ENCODE peak calls at places on chromosomes 1 and 21, in seven cellular contexts. D is IMR-90; P is MM.1S; L is heart right ventricle; E is GM23338; G is CD8-positive, alpha-beta T cell; C is cardiac muscle cell. M is an unnamed sample. For H3K4me1 and H3K27me3, the result is how much of the 10 kb centered on the place peaks cover.

GRCh38 chr1:65423884-65424655 is 3.6 kb downstream of the LEPR start:
- DNase-seq in D (peak), P (no peak), L (no peak), E (no peak), G (no peak), C (peak), M (no peak)

GRCh38 chr1:55632058-55632457 is 416.9 kb upstream of the USP24 start:
- DNase-seq in D (peak), P (no peak), L (no peak), E (no peak), G (no peak), C (peak), M (no peak)

GRCh38 chr1:5254975-5255374 is 600.6 kb downstream of the AJAP1 start:
- DNase-seq in D (no peak), P (no peak), L (no peak), E (no peak), G (no peak), C (no peak), M (no peak)

GRCh38 chr1:55623339-55623738 is 408.2 kb upstream of the USP24 start:
- DNase-seq in D (peak), P (no peak), L (peak), E (no peak), G (no peak), C (peak), M (peak)

GRCh38 chr1:174286042-174286441 is 126.7 kb downstream of the RABGAP1L start:
- DNase-seq in D (no peak), P (no peak), L (no peak), E (no peak), G (no peak), C (no peak), M (no peak)

GRCh38 chr1:31714442-31715096 is 10.8 kb upstream of the COL16A1 start:
- DNase-seq in D (peak), P (peak), L (peak), E (peak), G (no peak), C (peak), M (peak)

GRCh38 chr1:101394041-101394440 is 157.2 kb downstream of the S1PR1 start:
- DNase-seq in D (peak), P (no peak), L (no peak), E (no peak), G (no peak), C (peak), M (no peak)

GRCh38 chr21:34797926-34798595 is 129.3 kb downstream of the CLIC6 start:
- DNase-seq in D (no peak), P (no peak), L (no peak), E (no peak), G (no peak), C (no peak), M (no peak)

GRCh38 chr1:12184008-12184681 is 17.4 kb downstream of the TNFRSF1B start:
- DNase-seq in D (peak), P (no peak), L (peak), E (no peak), G (no peak), C (peak), M (peak)

GRCh38 chr1:59186656-59187055 is 110.2 kb upstream of the FGGY start:
- DNase-seq in D (peak), P (no peak), L (no peak), E (no peak), G (no peak), C (peak), M (no peak)

GRCh38 chr1:230572121-230573083 is 69.9 kb upstream of the COG2 start:
- DNase-seq in D (no peak), P (no peak), L (no peak), E (peak), G (no peak), C (peak), M (no peak)

GRCh38 chr1:3327389-3327702 is 127.1 kb upstream of the ARHGEF16 start:
- DNase-seq in D (no peak), P (no peak), L (no peak), E (no peak), G (no peak), C (no peak), M (no peak)

GRCh38 chr1:3330771-3331245 is 123.7 kb upstream of the ARHGEF16 start:
- DNase-seq in D (no peak), P (no peak), L (no peak), E (no peak), G (no peak), C (no peak), M (no peak)

GRCh38 chr1:3331564-3331963 is 122.9 kb upstream of the ARHGEF16 start:
- DNase-seq in D (no peak), P (no peak), L (no peak), E (no peak), G (no peak), C (no peak), M (no peak)

GRCh38 chr1:3327936-3328590 is 126.4 kb upstream of the ARHGEF16 start:
- DNase-seq in D (no peak), P (no peak), L (peak), E (no peak), G (no peak), C (peak), M (no peak)

DNA sequence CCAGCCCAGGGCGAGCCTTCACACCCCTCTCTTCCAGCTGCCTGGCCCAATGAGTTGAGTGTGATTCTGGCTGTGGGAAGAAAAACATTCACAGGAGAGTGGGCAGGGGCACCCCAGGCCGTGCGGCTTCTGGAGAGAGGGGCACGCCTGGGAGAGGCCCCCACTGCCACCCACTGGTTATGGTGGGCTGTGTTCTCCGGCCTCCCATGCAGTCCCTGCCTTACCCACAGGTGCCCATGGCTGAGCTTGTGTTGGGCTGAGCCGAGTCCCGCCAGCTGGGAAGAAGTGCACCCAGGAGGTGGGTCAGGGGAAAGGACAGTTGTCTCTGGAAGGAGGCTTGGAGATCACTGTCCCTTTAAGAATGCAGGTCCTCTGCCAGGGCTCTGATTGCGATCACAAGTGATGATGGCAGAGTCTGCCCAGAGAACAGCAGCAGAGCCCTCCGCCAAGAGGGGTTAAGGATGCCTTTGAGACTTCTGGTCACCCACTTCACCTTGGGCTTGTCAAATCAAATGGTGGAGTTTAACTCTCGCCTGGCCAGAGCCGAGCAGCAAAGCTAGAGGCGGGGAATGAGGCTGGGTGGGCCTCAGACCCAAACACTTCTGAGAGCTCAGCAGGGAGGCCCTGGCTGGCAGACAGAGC is 124.7 kb upstream of the ARHGEF16 start:
- DNase-seq in D (no peak), P (no peak), L (no peak), E (no peak), G (no peak), C (no peak), M (no peak)
- H3K4me1 ChIP-seq in D (under half), P (under half), L (under half), E (under half), G (under half), C (half or more), M (under half)

GRCh38 chr1:3168678-3169077 is 99.7 kb downstream of the PRDM16 start:
- DNase-seq in D (no peak), P (no peak), L (no peak), E (no peak), G (no peak), C (no peak), M (no peak)
- H3K27me3 ChIP-seq in D (under half), P (half or more), L (under half), E (under half), G (under half), C (under half), M (under half)

DNA sequence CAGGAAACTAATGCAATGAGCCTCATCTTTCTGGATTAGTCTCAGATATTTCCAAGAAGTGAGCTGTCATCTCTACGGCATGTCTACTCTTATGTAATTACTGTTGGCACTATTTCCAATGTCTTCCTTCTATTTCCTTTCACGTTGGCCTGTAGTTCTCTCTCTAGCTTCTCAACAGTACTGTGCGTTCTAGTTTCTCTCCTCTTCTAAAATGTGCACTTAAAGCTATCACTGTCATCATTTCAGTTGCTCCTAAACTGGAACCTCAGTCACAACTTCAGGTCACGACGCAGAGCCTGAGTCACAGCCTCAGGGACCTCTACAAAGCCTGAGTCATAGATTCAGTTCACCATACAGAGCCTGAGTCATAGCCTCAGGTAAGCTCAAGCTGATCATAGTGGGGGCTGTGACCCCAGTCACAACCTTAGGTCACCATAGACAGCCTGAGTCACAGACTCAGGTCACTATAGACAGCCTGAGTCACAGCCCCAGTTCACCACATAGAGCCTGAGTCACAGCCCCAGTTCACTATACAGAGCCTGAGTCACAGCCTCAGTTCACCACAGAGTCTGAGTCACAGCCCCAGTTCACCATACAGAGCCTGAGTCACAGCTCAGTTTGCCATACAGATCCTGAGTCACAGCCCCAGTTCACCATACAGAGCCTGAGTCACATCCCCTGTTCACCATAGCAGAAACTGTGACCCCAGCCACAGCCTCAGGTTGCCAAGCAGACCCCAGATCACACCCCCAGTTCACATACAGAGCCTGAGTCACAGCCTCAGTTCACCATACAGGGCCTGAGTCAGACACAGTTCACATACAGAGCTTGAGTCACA is 13.0 kb downstream of the WNT9A start:
- DNase-seq in D (peak), P (no peak), L (no peak), E (no peak), G (no peak), C (peak), M (peak)
- H3K27ac ChIP-seq in D (no peak), P (no peak), L (peak), E (no peak), G (no peak), C (no peak), M (no peak)

DNA sequence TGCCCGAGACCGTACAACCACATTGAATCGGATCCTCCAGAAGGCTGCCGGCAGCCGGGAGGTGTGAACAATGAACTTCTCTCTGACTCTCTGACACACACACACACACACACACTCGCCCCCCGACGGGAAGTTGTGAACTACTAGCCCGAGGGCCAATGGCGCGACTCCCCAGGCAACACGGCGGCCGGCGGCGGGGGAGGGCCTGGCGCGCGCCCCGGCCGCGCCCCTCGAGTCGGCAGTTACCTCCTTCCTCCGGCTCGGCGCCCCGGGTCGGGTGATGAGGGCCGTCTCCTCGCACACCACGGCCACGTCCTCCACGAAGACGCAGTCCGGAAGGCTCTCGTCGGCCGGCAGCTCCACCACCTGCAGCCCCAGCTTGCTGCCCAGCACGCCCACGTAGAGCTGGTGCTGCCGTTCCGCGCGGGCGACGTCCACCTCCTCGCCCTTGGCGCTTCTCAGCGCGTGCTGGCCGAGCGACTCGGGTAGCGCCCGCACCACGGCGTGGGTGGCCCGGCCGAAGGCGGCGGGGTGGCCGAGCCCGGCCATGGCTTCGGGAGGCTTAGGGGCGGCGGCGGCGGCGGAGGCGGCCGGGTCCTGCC is 361 bp downstream of the DDAH1 start:
- DNase-seq in D (peak), P (peak), L (peak), E (peak), G (no peak), C (peak), M (peak)
- H3K4me1 ChIP-seq in D (under half), P (under half), L (under half), E (under half), G (under half), C (under half), M (under half)

DNA sequence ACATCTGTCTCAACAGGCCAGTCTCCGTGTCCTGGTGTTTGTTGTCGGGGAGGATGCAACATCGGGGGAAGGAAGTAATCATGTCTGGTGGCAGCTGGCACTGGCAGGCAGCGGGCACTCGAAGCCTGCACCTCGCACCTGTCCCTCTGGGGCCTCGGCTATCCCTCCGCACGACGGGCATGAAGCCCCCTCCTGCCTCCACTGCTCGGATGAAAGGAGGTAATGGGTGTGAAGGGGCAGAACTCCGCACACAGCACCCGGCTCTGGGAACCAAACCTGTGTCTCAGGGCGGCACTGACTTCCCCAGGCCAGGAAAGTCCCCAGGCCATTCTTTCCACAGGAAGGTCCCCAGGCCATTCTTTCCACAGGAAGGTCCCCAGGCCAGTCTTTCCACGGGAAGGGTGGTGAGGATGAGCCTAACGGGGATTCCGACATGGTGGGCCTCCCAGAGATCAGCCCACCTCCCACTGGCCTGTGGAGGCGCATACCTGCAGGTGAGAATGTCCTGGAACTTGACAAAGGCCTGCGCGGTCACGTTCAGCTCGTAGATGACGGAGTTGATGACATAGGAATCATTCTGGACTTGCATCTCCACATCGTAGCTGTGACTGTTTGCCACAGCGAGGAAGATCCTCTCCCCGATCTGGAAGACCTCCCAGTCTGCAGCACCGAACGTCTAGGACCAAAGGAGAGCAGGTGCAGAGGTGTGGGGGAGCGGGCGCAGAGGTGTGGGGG is 31.1 kb downstream of the KRTAP10-1 start:
- DNase-seq in D (no peak), P (no peak), L (no peak), E (no peak), G (no peak), C (no peak), M (no peak)
- H3K27me3 ChIP-seq in D (under half), P (half or more), L (under half), E (under half), G (under half), C (under half), M (under half)

GRCh38 chr1:2126331-2127180 is 68.0 kb downstream of the FAAP20 start:
- DNase-seq in D (no peak), P (no peak), L (no peak), E (no peak), G (no peak), C (no peak), M (no peak)
- H3K27ac ChIP-seq in D (no peak), P (no peak), L (no peak), E (no peak), G (no peak), C (no peak), M (no peak)

GRCh38 chr1:20184481-20184900 is 1.4 kb upstream of the UBXN10 start:
- DNase-seq in D (no peak), P (no peak), L (no peak), E (peak), G (no peak), C (peak), M (no peak)
- H3K4me1 ChIP-seq in D (under half), P (under half), L (under half), E (under half), G (under half), C (under half), M (under half)

GRCh38 chr21:36744190-36744559 is 45.3 kb downstream of the SIM2 start:
- DNase-seq in D (no peak), P (no peak), L (no peak), E (no peak), G (no peak), C (no peak), M (no peak)
- H3K27me3 ChIP-seq in D (under half), P (under half), L (under half), E (under half), G (under half), C (under half), M (under half)

GRCh38 chr1:23793018-23793781 is 2.3 kb downstream of the LYPLA2 start:
- DNase-seq in D (no peak), P (no peak), L (peak), E (no peak), G (no peak), C (peak), M (no peak)
- H3K27ac ChIP-seq in D (no peak), P (no peak), L (no peak), E (no peak), G (no peak), C (no peak), M (no peak)